ENCODE peak calls at places on chromosome 12, in four cellular contexts. B is cardiac muscle cell, W is BE2C, P is EH. N is an unnamed sample.

GRCh38 chr12:24562761-24563392 is 386.0 kb downstream of the BCAT1 start:
- DNase-seq in B (peak; percentile 76), P (peak; percentile 43), W (peak; percentile 33), N (peak; percentile 65)

GRCh38 chr12:14643247-14643646 is 53.2 kb downstream of the GUCY2C start:
- DNase-seq in W (no peak), P (no peak), B (no peak), N (no peak)

GRCh38 chr12:54378791-54379400 is 5.6 kb downstream of the ZNF385A start:
- DNase-seq in P (peak; percentile 71), W (peak; percentile 91), B (peak; percentile 76), N (no peak)

GRCh38 chr12:24661657-24662096 is 287.2 kb downstream of the BCAT1 start:
- DNase-seq in W (no peak), P (peak; percentile 16), B (no peak), N (no peak)

GRCh38 chr12:113231275-113232231 is 10.3 kb downstream of the TPCN1 start:
- DNase-seq in B (no peak), P (peak; percentile 86), W (no peak), N (no peak)

GRCh38 chr12:121504505-121504904 is 76.3 kb downstream of the KDM2B start:
- DNase-seq in W (no peak), P (no peak), B (no peak), N (no peak)

GRCh38 chr12:46401703-46402102 is 29.1 kb upstream of the SLC38A2 start:
- DNase-seq in P (peak; percentile 62), W (peak; percentile 30), B (peak; percentile 17), N (no peak)

GRCh38 chr12:188910-189621 is 24.9 kb downstream of the SLC6A12 start:
- DNase-seq in W (peak; percentile 82), B (peak; percentile 85), P (peak; percentile 51), N (peak; percentile 54)

GRCh38 chr12:1932264-1932777 is 13.9 kb upstream of the CACNA2D4 start:
- DNase-seq in B (no peak), W (peak; percentile 70), P (no peak), N (no peak)

GRCh38 chr12:54160807-54161480 is 27.8 kb downstream of the SMUG1 start:
- DNase-seq in B (no peak), P (no peak), W (no peak), N (no peak)

GRCh38 chr12:87428701-87429277 is 600.4 kb downstream of the C12orf50 start:
- DNase-seq in B (no peak), P (no peak), W (no peak), N (no peak)

GRCh38 chr12:93572712-93573551 is 457 bp downstream of the SOCS2 start:
- DNase-seq in W (peak; percentile 43), B (peak; percentile 74), P (peak; percentile 45), N (peak; percentile 9)

GRCh38 chr12:96223411-96224218 is 29.4 kb downstream of the ELK3 start:
- DNase-seq in W (no peak), P (no peak), B (no peak), N (no peak)

GRCh38 chr12:107092669-107093546 is 441 bp downstream of the CRY1 start:
- DNase-seq in W (peak; percentile 52), B (peak; percentile 61), P (peak; percentile 46), N (peak; percentile 24)

GRCh38 chr12:1847411-1847810 is 27.0 kb downstream of the LRTM2 start:
- DNase-seq in W (no peak), P (no peak), B (no peak), N (no peak)

GRCh38 chr12:11564984-11565651 is 84.4 kb upstream of the ETV6 start:
- DNase-seq in B (no peak), P (no peak), W (no peak), N (no peak)

GRCh38 chr12:92027243-92027642 is 118.4 kb downstream of the BTG1 start:
- DNase-seq in P (no peak), W (no peak), B (no peak), N (no peak)

GRCh38 chr12:32891956-32892355 is 4.6 kb downstream of the PKP2 start:
- DNase-seq in B (no peak), W (no peak), P (peak; percentile 8), N (peak; percentile 40)

GRCh38 chr12:116599285-116600122 is 40.3 kb downstream of the MAP1LC3B2 start:
- DNase-seq in B (peak; percentile 77), P (peak; percentile 84), W (peak; percentile 80), N (peak; percentile 58)

GRCh38 chr12:87157791-87158190 is 871.4 kb downstream of the C12orf50 start:
- DNase-seq in W (no peak), P (peak; percentile 23), B (no peak), N (no peak)

GRCh38 chr12:53251477-53252348 is 16.4 kb upstream of the ESPL1 start:
- DNase-seq in B (peak; percentile 92), W (peak; percentile 88), P (peak; percentile 83), N (peak; percentile 75)

GRCh38 chr12:57146925-57147640 is at the start of gene LRP1-AS:
- DNase-seq in W (no peak), P (no peak), B (no peak), N (no peak)

GRCh38 chr12:66417217-66417616 is 114.9 kb downstream of the HELB start:
- DNase-seq in P (no peak), B (no peak), W (no peak), N (no peak)

GRCh38 chr12:88693837-88694445 is 113.7 kb upstream of the KITLG start:
- DNase-seq in B (no peak), P (peak; percentile 12), W (no peak), N (no peak)